ENCODE peak calls at places on chromosomes 3 and 15, in five cellular contexts. X is mammary epithelial cell, D is keratinocyte, G is neural progenitor cell, P is endothelial cell of umbilical vein. T is an unnamed sample.

GRCh38 chr3:89841041-89841440 is 733.6 kb downstream of the EPHA3 start:
- DNase-seq in X (no peak), D (no peak), G (no peak), P (no peak), T (no peak)

GRCh38 chr15:57545995-57546394 is 45.7 kb upstream of the MYZAP start:
- DNase-seq in X (no peak), D (no peak), G (no peak), P (no peak), T (no peak)

GRCh38 chr3:169241928-169242751 is 421.4 kb downstream of the MECOM start:
- DNase-seq in X (peak; percentile 30), D (no peak), G (peak; percentile 67), P (peak; percentile 87), T (peak; percentile 76)

GRCh38 chr3:150227839-150228238 is 180.3 kb upstream of the TSC22D2 start:
- DNase-seq in X (no peak), D (no peak), G (peak; percentile 94), P (peak; percentile 72), T (peak; percentile 86)

GRCh38 chr3:16994842-16995535 is 110.2 kb downstream of the PLCL2 start:
- DNase-seq in X (no peak), D (no peak), G (peak; percentile 12), P (no peak), T (no peak)

GRCh38 chr15:74300057-74300620 is 64.0 kb downstream of the CCDC33 start:
- DNase-seq in X (no peak), D (no peak), G (peak; percentile 57), P (no peak), T (peak; percentile 51)

GRCh38 chr3:114111060-114111790 is 54.7 kb downstream of the QTRT2 start:
- DNase-seq in X (no peak), D (no peak), G (peak; percentile 81), P (no peak), T (no peak)

GRCh38 chr3:32276279-32276841 is 37.9 kb downstream of the CMTM8 start:
- DNase-seq in X (peak; percentile 38), D (no peak), G (no peak), P (peak; percentile 60), T (no peak)

GRCh38 chr15:31297221-31297879 is 29.3 kb upstream of the KLF13 start:
- DNase-seq in X (no peak), D (no peak), G (no peak), P (no peak), T (no peak)

GRCh38 chr15:68431792-68432401 is at the start of gene ITGA11:
- DNase-seq in X (peak; percentile 54), D (no peak), G (peak; percentile 90), P (peak; percentile 60), T (peak; percentile 17)

GRCh38 chr3:187112934-187113793 is 26.1 kb downstream of the RPL39L start:
- DNase-seq in X (peak; percentile 24), D (no peak), G (no peak), P (peak; percentile 64), T (peak; percentile 49)

GRCh38 chr3:109683746-109684145 is 346.4 kb upstream of the DPPA4 start:
- DNase-seq in X (peak; percentile 5), D (no peak), G (no peak), P (no peak), T (no peak)

GRCh38 chr3:38268522-38268921 is 2.9 kb downstream of the SLC22A13 start:
- DNase-seq in X (no peak), D (no peak), G (no peak), P (no peak), T (no peak)

GRCh38 chr3:64708456-64708855 is 20.7 kb upstream of the ADAMTS9 start:
- DNase-seq in X (no peak), D (no peak), G (no peak), P (no peak), T (no peak)

GRCh38 chr3:180564676-180565075 is 37.3 kb upstream of the TTC14 start:
- DNase-seq in X (no peak), D (no peak), G (no peak), P (no peak), T (no peak)

GRCh38 chr15:45618813-45619212 is 16.0 kb upstream of the SQOR start:
- DNase-seq in X (no peak), D (no peak), G (peak; percentile 51), P (no peak), T (peak; percentile 47)

GRCh38 chr3:81788650-81789049 is 27.2 kb upstream of the GBE1 start:
- DNase-seq in X (no peak), D (no peak), G (no peak), P (no peak), T (no peak)

GRCh38 chr3:170947018-170947769 is 38.8 kb upstream of the EIF5A2 start:
- DNase-seq in X (no peak), D (no peak), G (no peak), P (no peak), T (no peak)

GRCh38 chr3:128950223-128950938 is 43.5 kb downstream of the CFAP92 start:
- DNase-seq in X (no peak), D (no peak), G (peak; percentile 61), P (peak; percentile 58), T (peak; percentile 67)

GRCh38 chr15:101209285-101209821 is 42.5 kb downstream of the CHSY1 start:
- DNase-seq in X (no peak), D (no peak), G (no peak), P (peak; percentile 53), T (no peak)

GRCh38 chr15:88842156-88842555 is 38.9 kb downstream of the ACAN start:
- DNase-seq in X (no peak), D (no peak), G (no peak), P (no peak), T (no peak)

GRCh38 chr3:141294848-141295247 is 63.2 kb downstream of the PXYLP1 start:
- DNase-seq in X (peak; percentile 75), D (no peak), G (no peak), P (peak; percentile 82), T (no peak)

GRCh38 chr15:76336254-76337046 is at the start of gene ISL2:
- DNase-seq in X (peak; percentile 90), D (no peak), G (peak; percentile 97), P (peak; percentile 60), T (peak; percentile 95)
- TF ChIP-seq EZH2 in X (no peak), D (no peak), G (no peak), P (no peak), T (no peak)

DNA sequence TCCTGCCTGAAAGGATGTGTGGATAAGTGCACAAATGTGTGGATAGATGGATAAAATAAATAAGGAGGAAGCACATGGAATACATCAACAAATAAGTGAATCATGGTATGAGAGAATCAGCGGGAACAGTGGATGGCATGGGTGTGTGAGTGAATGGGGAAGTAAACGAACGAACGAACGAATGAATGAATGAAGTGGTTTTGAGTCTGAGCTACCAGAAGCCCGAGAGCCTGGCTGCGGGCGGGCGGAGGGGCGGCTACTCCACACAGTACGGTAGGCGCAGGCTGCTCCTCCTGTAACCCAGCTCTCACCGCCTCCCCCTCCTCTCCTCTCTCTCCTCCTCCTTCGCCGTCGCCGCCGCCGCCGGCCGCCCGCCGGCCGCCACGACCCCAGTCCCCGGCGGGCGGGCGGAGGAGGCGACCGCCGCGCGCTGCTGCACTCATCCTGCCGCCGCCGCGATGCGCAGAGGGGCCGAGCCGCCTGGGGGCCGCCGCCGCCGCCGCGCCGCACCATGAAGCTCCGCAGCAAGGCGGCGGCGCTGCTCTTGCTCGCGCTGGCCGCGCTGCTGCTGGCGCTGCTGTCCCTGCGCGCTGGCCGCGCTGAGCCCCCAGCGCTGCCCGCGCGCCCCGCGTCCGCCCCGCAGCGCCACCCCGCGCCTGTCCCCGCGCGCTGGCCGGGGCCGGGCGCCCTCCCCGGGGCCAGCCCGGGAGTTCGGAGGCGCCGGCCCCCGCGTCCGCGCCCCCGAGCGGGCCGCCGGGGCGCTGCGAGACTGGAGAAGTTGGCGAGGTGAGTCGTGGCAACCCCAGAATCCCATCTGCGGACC is at the start of gene GXYLT2:
- DNase-seq in X (peak; percentile 64), D (no peak), G (peak; percentile 93), P (peak; percentile 34), T (peak; percentile 76)
- TF ChIP-seq CTCF in X (no peak), D (no peak), G (no peak), P (no peak), T (no peak)

GRCh38 chr15:84818221-84819131 is 1.3 kb downstream of the ALPK3 start:
- DNase-seq in X (no peak), D (no peak), G (peak; percentile 80), P (peak; percentile 91), T (peak; percentile 33)

GRCh38 chr15:84819291-84819768 is 2.2 kb downstream of the ALPK3 start:
- DNase-seq in X (no peak), D (no peak), G (peak; percentile 32), P (peak; percentile 25), T (peak; percentile 37)

GRCh38 chr15:84819791-84820190 is 2.6 kb downstream of the ALPK3 start:
- DNase-seq in X (no peak), D (no peak), G (no peak), P (no peak), T (no peak)

GRCh38 chr15:84816694-84817460 is at the start of gene ALPK3:
- DNase-seq in X (no peak), D (no peak), G (peak; percentile 63), P (peak; percentile 56), T (no peak)

DNA sequence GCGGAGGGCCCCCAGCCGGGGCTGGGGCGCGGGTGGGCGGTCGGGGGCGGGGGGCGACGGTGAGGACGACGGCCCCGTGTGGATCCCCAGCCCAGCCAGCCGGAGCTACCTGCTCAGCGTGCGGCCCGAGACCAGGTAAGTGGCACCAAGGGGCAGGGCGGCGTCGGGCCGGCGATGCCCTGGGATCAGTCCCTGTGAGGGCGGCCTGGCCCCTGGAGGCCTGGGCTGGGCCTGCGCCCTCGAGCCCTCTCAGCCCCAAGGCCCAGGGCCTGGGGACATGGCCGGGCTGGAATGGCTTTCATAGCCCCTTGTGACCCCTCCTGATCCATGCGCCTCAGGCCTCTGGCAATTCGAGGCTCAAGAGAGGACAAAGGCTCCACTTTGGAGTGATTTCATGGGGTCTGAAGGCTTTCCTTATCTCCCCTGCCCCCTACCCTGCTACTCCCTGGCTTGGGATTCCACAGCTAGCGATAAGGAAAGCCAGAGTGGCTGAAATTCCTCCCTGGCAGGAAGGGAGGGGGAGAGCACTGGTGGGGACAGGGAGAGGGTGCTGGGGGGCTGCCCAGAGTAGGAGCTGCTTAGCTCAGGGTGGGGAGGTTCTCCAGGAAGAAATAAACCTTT is 415 bp downstream of the ALPK3 start:
- DNase-seq in X (no peak), D (no peak), G (peak; percentile 72), P (peak; percentile 50), T (no peak)
- H3K27ac ChIP-seq in X (no peak overlapping the region), D (no peak overlapping the region), G (no peak overlapping the region), P (peak overlapping the region; percentile 88), T (no peak overlapping the region)

GRCh38 chr3:62373714-62374333 is 474 bp upstream of the FEZF2 start:
- DNase-seq in X (no peak), D (no peak), G (peak; percentile 49), P (no peak), T (no peak)

GRCh38 chr3:62373215-62373614 is at the start of gene FEZF2:
- DNase-seq in X (no peak), D (no peak), G (peak; percentile 79), P (no peak), T (no peak)

GRCh38 chr3:62371032-62371734 is 2.2 kb downstream of the FEZF2 start:
- DNase-seq in X (no peak), D (no peak), G (peak; percentile 65), P (no peak), T (no peak)

GRCh38 chr3:62371735-62372591 is 1.4 kb downstream of the FEZF2 start:
- DNase-seq in X (no peak), D (no peak), G (peak; percentile 64), P (no peak), T (no peak)

GRCh38 chr3:62372621-62373041 is 719 bp downstream of the FEZF2 start:
- DNase-seq in X (no peak), D (no peak), G (peak; percentile 62), P (no peak), T (no peak)
- TF ChIP-seq EZH2 in X (peak; percentile 62), D (no peak), G (peak; percentile 79), P (peak; percentile 44), T (no peak)